ENCODE peak calls at places on chromosomes 1 and 21, in seven cellular contexts. Y is CD8-positive, alpha-beta T cell; G is EH; F is RPMI8226; J is left colon; X is A549; H is GM04503. O is an unnamed sample.

GRCh38 chr1:226798427-226799411 is 59.6 kb upstream of the ITPKB start:
- DNase-seq in Y (peak; percentile 56), G (no peak), F (no peak), J (peak; percentile 32), X (no peak), H (no peak), O (no peak)

GRCh38 chr1:112722601-112723510 is 7.7 kb upstream of the PPM1J start:
- DNase-seq in Y (no peak), G (peak; percentile 47), F (no peak), J (no peak), X (no peak), H (no peak), O (no peak)

GRCh38 chr1:117275055-117275454 is 64.3 kb upstream of the VTCN1 start:
- DNase-seq in Y (no peak), G (no peak), F (no peak), J (no peak), X (no peak), H (no peak), O (no peak)

GRCh38 chr1:53061123-53061858 is 722 bp upstream of the PODN start:
- DNase-seq in Y (no peak), G (peak; percentile 48), F (no peak), J (no peak), X (no peak), H (no peak), O (no peak)

GRCh38 chr1:115302390-115302961 is 35.6 kb downstream of the NGF start:
- DNase-seq in Y (no peak), G (peak; percentile 94), F (no peak), J (no peak), X (no peak), H (peak; percentile 90), O (peak; percentile 33)

GRCh38 chr1:25874635-25875153 is 814 bp downstream of the PAQR7 start:
- DNase-seq in Y (no peak), G (no peak), F (no peak), J (no peak), X (no peak), H (no peak), O (peak; percentile 8)

GRCh38 chr1:201954263-201955008 is 867 bp upstream of the TIMM17A start:
- DNase-seq in Y (no peak), G (no peak), F (no peak), J (no peak), X (no peak), H (no peak), O (no peak)

GRCh38 chr1:161427733-161428516 is 60.2 kb upstream of the CFAP126 start:
- DNase-seq in Y (no peak), G (peak; percentile 63), F (peak; percentile 38), J (no peak), X (peak; percentile 51), H (no peak), O (no peak)

GRCh38 chr1:44696789-44697188 is 22.3 kb downstream of the ARMH1 start:
- DNase-seq in Y (peak; percentile 37), G (no peak), F (no peak), J (no peak), X (no peak), H (no peak), O (no peak)

GRCh38 chr1:239555350-239555749 is 169.0 kb downstream of the CHRM3 start:
- DNase-seq in Y (no peak), G (no peak), F (no peak), J (no peak), X (no peak), H (no peak), O (no peak)

GRCh38 chr1:62373221-62373620 is 54.0 kb upstream of the KANK4 start:
- DNase-seq in Y (no peak), G (no peak), F (no peak), J (no peak), X (no peak), H (no peak), O (no peak)

GRCh38 chr1:23743287-23744052 is at the start of gene ELOA:
- DNase-seq in Y (peak; percentile 76), G (peak; percentile 70), F (peak; percentile 90), J (peak; percentile 85), X (peak; percentile 64), H (no peak), O (peak; percentile 65)

GRCh38 chr1:195899762-195900352 is 708.4 kb downstream of the KCNT2 start:
- DNase-seq in Y (no peak), G (peak; percentile 95), F (no peak), J (no peak), X (no peak), H (no peak), O (peak; percentile 49)

GRCh38 chr1:1244192-1244811 is 2.2 kb downstream of the C1QTNF12 start:
- DNase-seq in Y (no peak), G (no peak), F (no peak), J (peak; percentile 85), X (no peak), H (no peak), O (no peak)

GRCh38 chr21:39966786-39967185 is 99.5 kb downstream of the PCP4 start:
- DNase-seq in Y (no peak), G (no peak), F (peak; percentile 63), J (no peak), X (no peak), H (no peak), O (no peak)

GRCh38 chr1:228190182-228190581 is 17.7 kb upstream of the OBSCN start:
- DNase-seq in Y (no peak), G (no peak), F (no peak), J (no peak), X (no peak), H (no peak), O (no peak)

GRCh38 chr1:17119744-17120482 is 662 bp upstream of the PADI2 start:
- DNase-seq in Y (no peak), G (no peak), F (no peak), J (no peak), X (no peak), H (no peak), O (no peak)

GRCh38 chr1:237004116-237004515 is at the start of gene MT1HL1:
- DNase-seq in Y (no peak), G (no peak), F (no peak), J (no peak), X (no peak), H (no peak), O (no peak)

O was measured in PC-3.